ENCODE peak calls at places on chromosome X, in seven cellular contexts. U, A, D, Z, Y, G and W are unnamed samples. For H3K4me1 and H3K9me3, the result is how much of the 10 kb centered on the place peaks cover.

GRCh38 chrX:139200793-139201192 is 329.7 kb upstream of the F9 start:
- DNase-seq in U (no peak), A (no peak), D (no peak), Z (no peak), Y (no peak), G (no peak), W (no peak)

GRCh38 chrX:51853251-51853650 is 40.2 kb upstream of the MAGED1 start:
- DNase-seq in U (no peak), A (no peak), D (no peak), Z (no peak), Y (no peak), G (no peak), W (no peak)

GRCh38 chrX:150958177-150958576 is 25.0 kb upstream of the HMGB3 start:
- DNase-seq in U (no peak), A (no peak), D (peak), Z (no peak), Y (no peak), G (no peak), W (no peak)

GRCh38 chrX:357035-357692 is 29.5 kb downstream of the PPP2R3B start:
- DNase-seq in U (no peak), A (no peak), D (peak), Z (no peak), Y (no peak), G (no peak), W (peak)

GRCh38 chrX:132219343-132219768 is at the start of gene RAP2C:
- DNase-seq in U (peak), A (peak), D (peak), Z (peak), Y (peak), G (peak), W (peak)

GRCh38 chrX:149198980-149199732 is 305.9 kb downstream of the IDS start:
- DNase-seq in U (no peak), A (no peak), D (no peak), Z (no peak), Y (no peak), G (no peak), W (no peak)

GRCh38 chrX:45774961-45775360 is 574.3 kb upstream of the DIPK2B start:
- DNase-seq in U (no peak), A (no peak), D (no peak), Z (no peak), Y (no peak), G (peak), W (peak)

GRCh38 chrX:118355225-118355920 is 9.5 kb downstream of the WDR44 start:
- DNase-seq in U (no peak), A (no peak), D (no peak), Z (no peak), Y (no peak), G (no peak), W (no peak)

GRCh38 chrX:9853307-9853706 is 67.1 kb downstream of the SHROOM2 start:
- DNase-seq in U (no peak), A (no peak), D (no peak), Z (no peak), Y (no peak), G (no peak), W (no peak)

GRCh38 chrX:120736989-120737388 is 107.1 kb upstream of the C1GALT1C1 start:
- DNase-seq in U (no peak), A (no peak), D (no peak), Z (no peak), Y (no peak), G (no peak), W (no peak)

GRCh38 chrX:25013593-25014365 is 2.0 kb downstream of the ARX start:
- DNase-seq in U (peak), A (no peak), D (no peak), Z (no peak), Y (no peak), G (no peak), W (no peak)

GRCh38 chrX:70301716-70302115 is 11.8 kb downstream of the KIF4A start:
- DNase-seq in U (no peak), A (no peak), D (no peak), Z (no peak), Y (no peak), G (peak), W (no peak)

GRCh38 chrX:101176439-101176838 is 43.1 kb upstream of the DRP2 start:
- DNase-seq in U (no peak), A (no peak), D (no peak), Z (no peak), Y (no peak), G (no peak), W (no peak)

GRCh38 chrX:104913348-104913747 is 307.1 kb downstream of the TEX13A start:
- DNase-seq in U (peak), A (no peak), D (no peak), Z (no peak), Y (no peak), G (peak), W (no peak)

GRCh38 chrX:5388087-5388486 is 840.6 kb downstream of the NLGN4X start:
- DNase-seq in U (no peak), A (no peak), D (no peak), Z (no peak), Y (no peak), G (no peak), W (no peak)

GRCh38 chrX:149392896-149393295 is 112.2 kb downstream of the IDS start:
- DNase-seq in U (no peak), A (no peak), D (no peak), Z (no peak), Y (no peak), G (no peak), W (no peak)

GRCh38 chrX:4764888-4765287 is 1051.4 kb upstream of the PRKX start:
- DNase-seq in U (no peak), A (no peak), D (no peak), Z (no peak), Y (no peak), G (no peak), W (no peak)

GRCh38 chrX:97200454-97200853 is 316.7 kb downstream of the RPA4 start:
- DNase-seq in U (no peak), A (no peak), D (no peak), Z (no peak), Y (no peak), G (no peak), W (no peak)

GRCh38 chrX:16664626-16665025 is 14.7 kb downstream of the S100G start:
- DNase-seq in U (no peak), A (no peak), D (no peak), Z (no peak), Y (no peak), G (no peak), W (no peak)

GRCh38 chrX:115958687-115959359 is 211.7 kb upstream of the AGTR2 start:
- DNase-seq in U (peak), A (no peak), D (no peak), Z (no peak), Y (no peak), G (no peak), W (no peak)

GRCh38 chrX:68865300-68865699 is 36.5 kb downstream of the EFNB1 start:
- DNase-seq in U (no peak), A (no peak), D (no peak), Z (no peak), Y (no peak), G (no peak), W (no peak)

GRCh38 chrX:11414091-11414490 is 120.9 kb downstream of the AMELX start:
- DNase-seq in U (no peak), A (no peak), D (no peak), Z (no peak), Y (no peak), G (no peak), W (no peak)

GRCh38 chrX:140765043-140765784 is 55.7 kb downstream of the LINC00632 start:
- DNase-seq in U (no peak), A (no peak), D (no peak), Z (no peak), Y (no peak), G (peak), W (no peak)

GRCh38 chrX:135914404-135914803 is 20.9 kb downstream of the SAGE1 start:
- DNase-seq in U (no peak), A (no peak), D (no peak), Z (no peak), Y (no peak), G (no peak), W (no peak)

GRCh38 chrX:42070866-42071265 is 147.5 kb upstream of the CASK start:
- DNase-seq in U (no peak), A (no peak), D (no peak), Z (no peak), Y (no peak), G (no peak), W (no peak)

GRCh38 chrX:115259238-115259875 is 25.5 kb upstream of the LRCH2 start:
- DNase-seq in U (no peak), A (no peak), D (no peak), Z (no peak), Y (no peak), G (peak), W (no peak)

GRCh38 chrX:124211312-124211942 is 121.0 kb upstream of the TEX13D start:
- DNase-seq in U (peak), A (no peak), D (no peak), Z (peak), Y (no peak), G (peak), W (no peak)

GRCh38 chrX:105865709-105866108 is 43.4 kb downstream of the NRK start:
- DNase-seq in U (no peak), A (no peak), D (no peak), Z (no peak), Y (no peak), G (no peak), W (no peak)

GRCh38 chrX:4935846-4936245 is 1222.4 kb upstream of the PRKX start:
- DNase-seq in U (no peak), A (peak), D (no peak), Z (no peak), Y (peak), G (no peak), W (no peak)

GRCh38 chrX:31580726-31581125 is 508.9 kb upstream of the FTHL17 start:
- DNase-seq in U (no peak), A (no peak), D (no peak), Z (no peak), Y (no peak), G (peak), W (no peak)

GRCh38 chrX:52280812-52281211 is 88.0 kb upstream of the XAGE2 start:
- DNase-seq in U (no peak), A (no peak), D (no peak), Z (no peak), Y (no peak), G (no peak), W (no peak)

GRCh38 chrX:37644381-37645305 is 40.9 kb upstream of the XK start:
- DNase-seq in U (no peak), A (no peak), D (no peak), Z (no peak), Y (no peak), G (no peak), W (no peak)

GRCh38 chrX:105658136-105658535 is 164.2 kb upstream of the NRK start:
- DNase-seq in U (no peak), A (no peak), D (no peak), Z (no peak), Y (no peak), G (peak), W (no peak)

GRCh38 chrX:13092455-13092941 is 48.1 kb upstream of the FAM9C start:
- DNase-seq in U (no peak), A (peak), D (peak), Z (peak), Y (no peak), G (no peak), W (peak)

GRCh38 chrX:13094374-13094773 is 50.0 kb upstream of the FAM9C start:
- DNase-seq in U (no peak), A (no peak), D (no peak), Z (no peak), Y (no peak), G (no peak), W (no peak)

GRCh38 chrX:13091111-13091765 is 46.8 kb upstream of the FAM9C start:
- DNase-seq in U (no peak), A (no peak), D (no peak), Z (peak), Y (no peak), G (peak), W (no peak)

GRCh38 chrX:13094780-13095425 is 50.5 kb upstream of the FAM9C start:
- DNase-seq in U (no peak), A (no peak), D (no peak), Z (no peak), Y (no peak), G (peak), W (no peak)

GRCh38 chrX:13093489-13094140 is 49.2 kb upstream of the FAM9C start:
- DNase-seq in U (no peak), A (no peak), D (no peak), Z (no peak), Y (no peak), G (no peak), W (no peak)
- H3K4me1 ChIP-seq in U (under half), A (under half), D (under half), Z (half or more), Y (under half), G (under half), W (under half)

DNA sequence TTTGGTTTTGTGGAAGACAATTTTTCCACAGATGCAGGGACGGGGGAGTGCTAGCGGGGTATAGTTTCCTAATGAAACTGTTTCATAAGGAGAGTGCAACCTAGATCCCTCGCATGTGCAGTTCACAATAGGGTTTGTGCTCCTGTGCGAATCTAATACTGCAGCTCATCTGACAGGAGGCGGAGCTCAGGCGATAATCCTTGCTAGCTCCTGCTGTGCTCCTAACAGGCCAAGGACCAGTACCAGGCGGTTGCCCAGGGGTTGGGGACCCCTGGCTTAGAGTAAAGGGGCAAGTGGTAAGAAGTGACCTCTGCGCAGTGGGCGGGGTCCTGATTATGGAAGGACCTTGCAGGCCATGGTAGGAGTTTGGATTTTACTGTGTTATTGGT is 3.8 kb downstream of the SCML1 start:
- DNase-seq in U (no peak), A (no peak), D (no peak), Z (no peak), Y (no peak), G (no peak), W (no peak)
- H3K4me3 ChIP-seq in U (no peak), A (no peak), D (no peak), Z (no peak), Y (no peak), G (no peak), W (no peak)

DNA sequence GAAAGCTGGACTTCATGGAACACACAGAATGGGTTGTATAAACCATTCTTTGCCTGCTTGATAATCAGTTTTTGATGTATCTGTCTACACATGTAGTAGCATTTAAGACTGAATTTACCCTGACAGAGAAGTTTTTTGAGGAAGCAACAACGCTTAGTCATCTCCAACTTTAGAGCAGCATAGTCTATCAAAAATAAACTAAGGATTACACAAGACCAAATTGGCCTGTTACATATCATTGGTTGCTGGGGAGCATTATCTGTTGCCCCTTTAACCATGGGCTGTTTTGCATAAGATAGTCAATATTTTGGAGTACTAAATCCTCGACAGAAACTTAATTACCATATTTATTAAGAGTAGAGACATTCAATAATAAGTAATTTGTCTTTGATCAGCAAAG is 347.4 kb downstream of the FAM47B start:
- DNase-seq in U (no peak), A (no peak), D (no peak), Z (no peak), Y (no peak), G (no peak), W (no peak)
- H3K9me3 ChIP-seq in U (under half), A (under half), D (under half), Z (under half), Y (under half), G (under half), W (under half)

GRCh38 chrX:13689519-13690211 is 737 bp downstream of the RAB9A start:
- DNase-seq in U (no peak), A (no peak), D (no peak), Z (no peak), Y (no peak), G (peak), W (no peak)
- H3K4me1 ChIP-seq in U (under half), A (under half), D (under half), Z (half or more), Y (under half), G (under half), W (under half)

DNA sequence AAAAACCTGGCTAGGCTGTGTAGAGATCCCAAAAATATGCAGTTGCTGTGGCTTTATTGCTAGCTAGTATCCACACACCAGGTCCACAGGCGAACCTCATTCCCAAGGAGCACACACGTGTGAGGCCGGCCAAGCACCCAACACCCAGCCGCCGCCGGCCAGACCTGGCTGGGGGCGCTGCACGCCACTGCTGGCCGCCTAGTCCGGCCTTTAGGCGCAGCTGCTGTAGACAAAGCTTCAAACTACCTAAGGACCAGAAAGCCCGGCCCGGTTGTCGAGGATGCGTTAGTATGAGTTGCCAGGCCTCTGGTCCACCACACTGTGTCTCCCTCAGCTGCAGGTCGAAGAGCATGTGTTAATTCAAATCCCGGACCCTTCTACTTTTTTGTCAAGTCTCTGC is 3.1 kb downstream of the POU3F4 start:
- DNase-seq in U (peak), A (no peak), D (peak), Z (no peak), Y (no peak), G (no peak), W (peak)
- H3K4me3 ChIP-seq in U (no peak), A (no peak), D (no peak), Z (no peak), Y (no peak), G (peak), W (no peak)

DNA sequence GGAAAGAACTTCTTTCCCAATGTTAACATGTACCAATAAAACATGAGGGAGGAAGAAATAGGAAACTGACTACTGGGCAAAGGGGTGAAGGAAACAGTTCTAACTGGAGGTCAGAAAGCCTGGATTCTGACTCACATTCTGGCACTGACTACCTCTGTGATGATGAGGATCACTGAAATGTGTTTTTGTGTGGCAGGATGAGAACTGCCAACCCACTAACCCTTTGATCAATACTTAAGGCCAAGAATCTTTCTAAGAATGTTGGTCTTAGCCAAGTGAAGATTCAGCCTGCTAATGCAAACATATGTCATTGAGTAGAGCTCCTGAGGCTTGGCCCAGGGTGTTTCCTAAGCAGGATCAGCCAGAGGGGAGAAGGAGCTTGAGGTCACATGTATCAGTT is 4.6 kb downstream of the ALAS2 start:
- DNase-seq in U (no peak), A (no peak), D (no peak), Z (no peak), Y (no peak), G (no peak), W (no peak)
- H3K9me3 ChIP-seq in U (under half), A (under half), D (under half), Z (under half), Y (under half), G (under half), W (under half)

GRCh38 chrX:107730298-107730655 is 45.3 kb downstream of the TSC22D3 start:
- DNase-seq in U (no peak), A (no peak), D (no peak), Z (no peak), Y (no peak), G (no peak), W (no peak)

GRCh38 chrX:107729558-107730297 is 45.9 kb downstream of the TSC22D3 start:
- DNase-seq in U (no peak), A (no peak), D (no peak), Z (no peak), Y (peak), G (peak), W (no peak)

GRCh38 chrX:107731831-107732502 is 43.6 kb downstream of the TSC22D3 start:
- DNase-seq in U (peak), A (peak), D (peak), Z (no peak), Y (peak), G (peak), W (peak)

GRCh38 chrX:107733686-107734085 is 41.9 kb downstream of the TSC22D3 start:
- DNase-seq in U (no peak), A (no peak), D (no peak), Z (no peak), Y (no peak), G (no peak), W (no peak)

DNA sequence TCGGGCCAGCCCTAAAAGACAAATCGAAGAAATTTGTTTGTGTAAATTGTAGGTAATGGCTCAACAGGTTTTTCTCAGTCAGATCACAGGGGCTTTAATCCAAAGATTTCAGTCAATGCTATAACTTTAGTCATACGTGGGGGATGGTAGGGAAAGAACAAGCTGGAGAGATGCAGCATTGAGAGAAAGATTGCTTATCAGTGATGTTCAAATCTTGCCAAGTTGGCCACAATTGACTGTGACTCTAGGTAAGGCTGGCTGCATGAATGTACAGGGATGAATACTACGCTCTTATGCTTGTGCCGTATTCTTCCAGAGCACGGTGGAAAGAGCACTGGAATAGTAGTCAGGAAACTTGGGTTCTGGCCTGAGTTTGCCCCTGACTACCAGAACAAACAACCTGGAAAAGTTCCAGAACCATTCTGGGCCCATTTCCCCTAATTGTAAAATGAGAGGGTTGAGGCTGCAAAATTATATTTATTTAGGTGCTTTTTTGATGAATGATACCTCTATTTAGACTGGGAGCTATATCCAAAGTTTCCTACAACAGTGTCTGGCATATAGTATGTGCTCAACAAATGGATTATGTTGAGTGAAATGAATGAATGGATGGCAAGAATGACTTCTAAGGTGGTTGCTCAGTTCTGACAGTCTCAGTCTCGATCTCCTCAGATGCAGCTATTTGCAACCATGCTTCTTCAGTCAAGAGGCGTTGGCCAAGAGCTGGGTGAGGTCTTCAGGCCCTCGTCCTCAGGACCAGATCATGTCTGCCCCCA is 44.4 kb downstream of the TSC22D3 start:
- DNase-seq in U (no peak), A (no peak), D (no peak), Z (no peak), Y (no peak), G (no peak), W (no peak)
- H3K4me1 ChIP-seq in U (under half), A (under half), D (under half), Z (under half), Y (half or more), G (half or more), W (under half)